ENCODE peak calls at places on chromosomes 11 and 22, in ten cellular contexts. W, T, K, R, M, F, D, C, P and I are unnamed samples. For H3K4me1, the result is how much of the 10 kb centered on the place peaks cover.

GRCh38 chr11:98136357-98136756 is 884.4 kb upstream of the CNTN5 start:
- DNase-seq in W (no peak), T (no peak), K (no peak), R (no peak), M (no peak), F (no peak), D (no peak), C (no peak), P (no peak), I (no peak)

GRCh38 chr11:130434521-130435223 is 6.3 kb upstream of the ADAMTS8 start:
- DNase-seq in W (peak), T (peak), K (peak), R (peak), M (peak), F (peak), D (peak), C (peak), P (no peak), I (peak)

GRCh38 chr11:32225491-32226285 is 134.8 kb downstream of the RCN1 start:
- DNase-seq in W (no peak), T (no peak), K (no peak), R (no peak), M (no peak), F (no peak), D (no peak), C (no peak), P (no peak), I (no peak)

GRCh38 chr11:17314232-17314547 is 37.4 kb upstream of the NCR3LG1 start:
- DNase-seq in W (no peak), T (no peak), K (no peak), R (peak), M (no peak), F (no peak), D (no peak), C (no peak), P (no peak), I (no peak)

GRCh38 chr11:57116654-57117053 is 65.1 kb upstream of the LRRC55 start:
- DNase-seq in W (no peak), T (no peak), K (peak), R (peak), M (peak), F (peak), D (peak), C (no peak), P (no peak), I (peak)

GRCh38 chr11:119691701-119692546 is 37.1 kb downstream of the NECTIN1 start:
- DNase-seq in W (no peak), T (no peak), K (no peak), R (no peak), M (no peak), F (no peak), D (no peak), C (no peak), P (no peak), I (no peak)

GRCh38 chr11:117574551-117574950 is 222.5 kb downstream of the DSCAML1 start:
- DNase-seq in W (no peak), T (peak), K (no peak), R (no peak), M (no peak), F (no peak), D (no peak), C (no peak), P (no peak), I (no peak)

GRCh38 chr11:117145393-117145761 is 1.3 kb downstream of the PAFAH1B2 start:
- DNase-seq in W (no peak), T (no peak), K (no peak), R (peak), M (no peak), F (peak), D (no peak), C (no peak), P (no peak), I (peak)

GRCh38 chr11:32309541-32310217 is 125.7 kb downstream of the WT1 start:
- DNase-seq in W (no peak), T (no peak), K (no peak), R (peak), M (no peak), F (no peak), D (no peak), C (no peak), P (no peak), I (no peak)

GRCh38 chr22:26466196-26466595 is 17.4 kb downstream of the HPS4 start:
- DNase-seq in W (no peak), T (peak), K (no peak), R (peak), M (no peak), F (no peak), D (no peak), C (no peak), P (no peak), I (no peak)

GRCh38 chr11:77026743-77027142 is 7.5 kb upstream of the B3GNT6 start:
- DNase-seq in W (no peak), T (no peak), K (no peak), R (no peak), M (no peak), F (no peak), D (no peak), C (no peak), P (no peak), I (no peak)

GRCh38 chr11:46006418-46007070 is 84.1 kb downstream of the LARGE2 start:
- DNase-seq in W (no peak), T (no peak), K (no peak), R (peak), M (peak), F (no peak), D (no peak), C (no peak), P (no peak), I (peak)

GRCh38 chr11:12126352-12127019 is 16.1 kb downstream of the MICAL2 start:
- DNase-seq in W (peak), T (no peak), K (no peak), R (peak), M (no peak), F (no peak), D (no peak), C (no peak), P (no peak), I (no peak)

GRCh38 chr11:11909727-11910126 is 68.0 kb downstream of the USP47 start:
- DNase-seq in W (no peak), T (no peak), K (no peak), R (peak), M (no peak), F (no peak), D (no peak), C (no peak), P (no peak), I (no peak)

GRCh38 chr22:27387561-27387960 is 414.0 kb downstream of the MN1 start:
- DNase-seq in W (no peak), T (no peak), K (no peak), R (no peak), M (no peak), F (no peak), D (no peak), C (no peak), P (no peak), I (no peak)

GRCh38 chr11:29310016-29310415 is 706.8 kb downstream of the KCNA4 start:
- DNase-seq in W (no peak), T (no peak), K (no peak), R (peak), M (no peak), F (no peak), D (no peak), C (no peak), P (no peak), I (no peak)

GRCh38 chr11:57764972-57765371 is 3.4 kb downstream of the CTNND1 start:
- DNase-seq in W (no peak), T (no peak), K (no peak), R (no peak), M (no peak), F (no peak), D (no peak), C (no peak), P (no peak), I (no peak)

GRCh38 chr11:66204412-66204811 is 64.0 kb upstream of the RAB1B start:
- DNase-seq in W (no peak), T (no peak), K (no peak), R (no peak), M (no peak), F (no peak), D (no peak), C (no peak), P (no peak), I (no peak)

GRCh38 chr11:94675239-94675638 is 92.9 kb upstream of the AMOTL1 start:
- DNase-seq in W (no peak), T (no peak), K (no peak), R (no peak), M (no peak), F (no peak), D (no peak), C (no peak), P (no peak), I (no peak)

GRCh38 chr22:22612516-22612915 is 31.9 kb upstream of the GGTLC2 start:
- DNase-seq in W (no peak), T (no peak), K (no peak), R (no peak), M (no peak), F (no peak), D (no peak), C (no peak), P (no peak), I (no peak)

GRCh38 chr11:66718320-66718971 is 10.6 kb downstream of the SPTBN2 start:
- DNase-seq in W (peak), T (no peak), K (peak), R (no peak), M (peak), F (peak), D (peak), C (no peak), P (no peak), I (no peak)

GRCh38 chr22:23248583-23248982 is 68.3 kb downstream of the BCR start:
- DNase-seq in W (peak), T (no peak), K (no peak), R (peak), M (no peak), F (no peak), D (no peak), C (no peak), P (no peak), I (no peak)

GRCh38 chr11:102600666-102601065 is 24.5 kb downstream of the MMP20 start:
- DNase-seq in W (no peak), T (no peak), K (no peak), R (peak), M (no peak), F (no peak), D (no peak), C (no peak), P (no peak), I (no peak)

GRCh38 chr11:102517670-102518069 is 12.9 kb downstream of the MMP7 start:
- DNase-seq in W (no peak), T (no peak), K (no peak), R (no peak), M (no peak), F (no peak), D (no peak), C (no peak), P (no peak), I (no peak)

GRCh38 chr11:10920205-10920604 is 62.4 kb upstream of the ZBED5 start:
- DNase-seq in W (no peak), T (no peak), K (no peak), R (peak), M (no peak), F (no peak), D (no peak), C (no peak), P (no peak), I (no peak)

GRCh38 chr11:1119282-1120146 is 38.2 kb upstream of the MUC5AC start:
- DNase-seq in W (no peak), T (peak), K (peak), R (no peak), M (no peak), F (peak), D (no peak), C (no peak), P (no peak), I (no peak)
- H3K4me1 ChIP-seq in W (under half), T (under half), K (under half), R (under half), M (under half), F (under half), D (under half), C (under half), P (under half), I (under half)

DNA sequence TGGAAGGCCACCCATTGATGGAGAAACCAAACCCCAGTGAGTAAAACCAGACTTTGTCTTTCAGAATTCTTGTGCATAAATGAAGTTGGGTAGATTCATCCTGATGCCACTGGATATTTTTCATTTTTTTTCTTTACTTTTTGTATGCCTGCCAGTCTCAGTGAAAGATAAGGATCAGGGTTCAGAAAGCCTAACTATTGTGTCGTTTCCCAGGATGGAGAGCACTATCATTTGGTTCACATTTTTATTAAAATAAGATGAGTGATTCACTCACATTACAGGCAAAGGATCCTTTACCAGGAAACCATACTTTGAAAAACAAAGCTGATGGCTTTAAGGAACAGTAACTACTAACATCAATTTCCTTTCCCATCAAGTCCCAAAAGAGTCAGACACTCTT is 52.0 kb downstream of the ARFGAP2 start:
- DNase-seq in W (no peak), T (no peak), K (no peak), R (no peak), M (no peak), F (no peak), D (no peak), C (no peak), P (no peak), I (no peak)
- H3K4me3 ChIP-seq in W (no peak), T (no peak), K (no peak), R (no peak), M (no peak), F (no peak), D (no peak), C (no peak), P (no peak), I (no peak)

DNA sequence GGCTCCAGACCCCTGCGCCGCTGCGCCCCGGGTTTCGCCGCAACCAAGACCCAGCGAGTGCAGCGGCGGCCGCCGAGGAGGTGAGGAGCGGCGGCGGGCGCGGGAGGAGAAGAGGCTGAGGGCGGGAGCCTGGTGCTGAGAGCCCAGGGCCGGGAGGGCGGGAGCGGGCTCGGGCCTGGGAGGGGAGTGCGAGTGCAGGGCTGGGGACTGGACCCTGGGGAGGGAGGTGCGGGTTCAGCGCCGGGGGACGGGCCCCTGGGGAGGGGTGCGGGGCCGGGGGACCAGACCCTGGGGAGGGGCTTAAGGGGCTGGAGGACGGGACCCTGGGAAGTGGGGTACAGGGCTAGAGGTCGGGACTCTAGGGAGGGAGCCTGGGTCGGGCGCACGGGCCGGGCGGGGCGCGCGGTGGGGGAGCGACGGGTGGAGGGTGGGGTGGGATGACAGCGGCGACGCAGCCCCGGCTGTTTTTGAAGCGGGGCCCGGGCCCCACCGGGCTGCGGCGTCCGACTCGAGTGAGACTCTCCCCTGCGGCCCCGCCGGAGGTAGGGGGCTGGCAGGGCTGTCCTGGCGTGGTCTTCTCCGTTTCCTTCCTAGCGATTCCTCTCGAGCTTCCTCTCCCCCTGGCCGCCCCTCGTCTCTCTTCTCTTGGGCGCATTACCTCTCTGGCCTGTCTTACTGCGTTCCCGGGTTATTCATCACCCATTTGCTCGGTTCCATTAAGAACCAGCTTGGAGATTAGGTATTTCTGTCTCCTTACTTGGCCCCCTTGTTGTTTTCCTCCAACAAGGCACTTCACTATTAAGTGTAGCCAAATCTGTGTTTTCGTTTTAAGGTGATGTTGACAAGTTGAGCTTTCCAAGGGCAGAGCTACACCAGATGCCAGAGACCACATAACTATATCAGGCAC is 745 bp downstream of the NUP50 start:
- DNase-seq in W (no peak), T (peak), K (peak), R (peak), M (peak), F (peak), D (peak), C (peak), P (no peak), I (peak)
- H3K4me1 ChIP-seq in W (under half), T (under half), K (under half), R (under half), M (under half), F (under half), D (under half), C (half or more), P (half or more), I (under half)

GRCh38 chr11:134124660-134125451 is 56.0 kb downstream of the JAM3 start:
- DNase-seq in W (no peak), T (peak), K (peak), R (peak), M (peak), F (no peak), D (peak), C (no peak), P (no peak), I (peak)

GRCh38 chr11:134120143-134120850 is 51.4 kb downstream of the JAM3 start:
- DNase-seq in W (no peak), T (peak), K (no peak), R (peak), M (no peak), F (peak), D (no peak), C (no peak), P (no peak), I (no peak)

GRCh38 chr11:134119094-134119493 is 50.2 kb downstream of the JAM3 start:
- DNase-seq in W (no peak), T (no peak), K (no peak), R (peak), M (no peak), F (no peak), D (no peak), C (no peak), P (no peak), I (no peak)

GRCh38 chr11:134118016-134118415 is 49.1 kb downstream of the JAM3 start:
- DNase-seq in W (no peak), T (no peak), K (no peak), R (peak), M (no peak), F (no peak), D (no peak), C (no peak), P (no peak), I (no peak)

GRCh38 chr11:134120921-134121526 is 52.2 kb downstream of the JAM3 start:
- DNase-seq in W (no peak), T (peak), K (no peak), R (peak), M (no peak), F (no peak), D (no peak), C (no peak), P (no peak), I (peak)
- H3K4me3 ChIP-seq in W (no peak), T (peak), K (no peak), R (peak), M (no peak), F (no peak), D (no peak), C (no peak), P (peak), I (no peak)

GRCh38 chr22:42938976-42939375 is 76.0 kb downstream of the PACSIN2 start:
- DNase-seq in W (no peak), T (peak), K (no peak), R (peak), M (no peak), F (no peak), D (no peak), C (no peak), P (no peak), I (no peak)
- H3K4me1 ChIP-seq in W (under half), T (half or more), K (half or more), R (half or more), M (half or more), F (half or more), D (under half), C (under half), P (half or more), I (under half)